ENCODE peak calls at places on chromosomes 6 and 20, in nine cellular contexts. K is esophagus squamous epithelium, N is heart left ventricle, C is H9, A is mesenchymal stem cell, M is cardiac muscle cell, H is body of pancreas, G is iPS DF 6.9, P is hepatocyte. X is an unnamed sample. For H3K4me1 and H3K27me3, the result is how much of the 10 kb centered on the place peaks cover.

GRCh38 chr6:17393335-17394191 is at the start of gene CAP2:
- DNase-seq in C (peak), H (peak), M (peak), A (peak), K (no peak), N (peak), P (peak), G (peak), X (peak)

GRCh38 chr6:91781946-91782345 is 1195.1 kb upstream of the MAP3K7 start:
- DNase-seq in P (no peak), A (no peak), N (no peak), G (no peak), C (no peak), H (no peak), M (no peak), K (no peak), X (no peak)

GRCh38 chr20:59783020-59784010 is 150.1 kb downstream of the SYCP2 start:
- DNase-seq in M (peak), H (peak), P (peak), N (peak), A (no peak), K (no peak), C (peak), G (peak), X (peak)

GRCh38 chr6:89414215-89414614 is 2.1 kb upstream of the RRAGD start:
- DNase-seq in A (no peak), H (no peak), M (no peak), G (no peak), C (no peak), N (no peak), P (peak), K (no peak), X (no peak)

GRCh38 chr20:44019638-44020335 is 105.1 kb downstream of the TOX2 start:
- DNase-seq in N (no peak), M (peak), P (no peak), G (no peak), A (peak), C (no peak), H (no peak), K (no peak), X (no peak)

GRCh38 chr20:19718880-19719279 is 39.2 kb upstream of the RIN2 start:
- DNase-seq in A (no peak), C (no peak), P (no peak), M (no peak), H (no peak), N (no peak), G (no peak), K (no peak), X (no peak)

GRCh38 chr6:143251288-143251687 is 190.6 kb downstream of the AIG1 start:
- DNase-seq in A (no peak), M (no peak), N (no peak), H (peak), K (no peak), P (no peak), G (no peak), C (no peak), X (no peak)

GRCh38 chr6:121837545-121838229 is 402.2 kb downstream of the GJA1 start:
- DNase-seq in A (no peak), H (no peak), P (no peak), K (no peak), G (no peak), C (no peak), M (no peak), N (no peak), X (no peak)

GRCh38 chr20:50504231-50504823 is 5.9 kb upstream of the PTPN1 start:
- DNase-seq in N (no peak), C (no peak), M (peak), H (no peak), K (no peak), P (no peak), G (no peak), A (peak), X (no peak)

GRCh38 chr6:34205916-34206315 is 30.8 kb upstream of the HMGA1 start:
- DNase-seq in K (no peak), P (no peak), G (no peak), A (no peak), H (no peak), N (no peak), C (no peak), M (no peak), X (no peak)

GRCh38 chr6:53796791-53797190 is 2.0 kb downstream of the LRRC1 start:
- DNase-seq in H (no peak), G (no peak), P (no peak), N (no peak), C (no peak), K (no peak), M (no peak), A (peak), X (peak)

GRCh38 chr20:25173321-25173720 is 22.2 kb upstream of the ENTPD6 start:
- DNase-seq in A (no peak), H (no peak), M (no peak), P (no peak), K (no peak), C (no peak), G (no peak), N (no peak), X (no peak)

GRCh38 chr6:158665332-158665731 is 15.5 kb downstream of the SYTL3 start:
- DNase-seq in C (no peak), P (no peak), K (no peak), N (no peak), G (no peak), H (no peak), M (no peak), A (no peak), X (no peak)

GRCh38 chr6:111804627-111805235 is 68.5 kb downstream of the FYN start:
- DNase-seq in P (peak), C (no peak), A (peak), N (no peak), K (no peak), G (no peak), H (peak), M (peak), X (peak)

GRCh38 chr6:80477591-80478370 is 371.3 kb downstream of the BCKDHB start:
- DNase-seq in K (no peak), G (no peak), P (peak), A (peak), C (no peak), N (no peak), M (no peak), H (no peak), X (no peak)

GRCh38 chr6:17687136-17687535 is 19.6 kb downstream of the NUP153 start:
- DNase-seq in C (no peak), K (no peak), H (no peak), A (no peak), P (no peak), G (no peak), N (no peak), M (no peak), X (no peak)

GRCh38 chr6:1285589-1286340 is 26.1 kb upstream of the FOXQ1 start:
- DNase-seq in A (peak), N (no peak), M (peak), P (peak), G (no peak), C (no peak), H (peak), K (no peak), X (peak)

GRCh38 chr6:9178066-9178465 is 742.7 kb upstream of the SLC35B3 start:
- DNase-seq in P (no peak), K (no peak), A (no peak), M (no peak), N (no peak), C (no peak), H (no peak), G (no peak), X (no peak)

GRCh38 chr6:27651371-27651732 is 178.4 kb upstream of the ZNF184 start:
- DNase-seq in G (no peak), P (peak), K (no peak), N (no peak), C (peak), A (peak), H (no peak), M (no peak), X (no peak)

GRCh38 chr6:111715321-111715720 is 109.6 kb upstream of the TRAF3IP2 start:
- DNase-seq in G (no peak), M (no peak), H (no peak), P (no peak), N (no peak), A (no peak), K (no peak), C (no peak), X (no peak)

GRCh38 chr6:92297101-92297500 is 1122.3 kb downstream of the EPHA7 start:
- DNase-seq in A (peak), M (peak), H (no peak), G (no peak), K (no peak), C (no peak), N (no peak), P (no peak), X (no peak)

GRCh38 chr20:58518387-58518786 is 3.2 kb upstream of the APCDD1L start:
- DNase-seq in C (peak), G (no peak), A (no peak), H (no peak), N (no peak), K (no peak), P (no peak), M (no peak), X (no peak)

GRCh38 chr6:116872771-116873170 is 4.3 kb upstream of the RFX6 start:
- DNase-seq in C (no peak), K (no peak), A (no peak), M (no peak), N (no peak), H (no peak), G (no peak), P (no peak), X (no peak)

GRCh38 chr6:52330470-52330869 is 31.5 kb upstream of the PAQR8 start:
- DNase-seq in K (no peak), P (peak), N (no peak), C (no peak), A (no peak), H (no peak), G (no peak), M (no peak), X (no peak)

GRCh38 chr6:140441256-140441655 is 1066.8 kb upstream of the CITED2 start:
- DNase-seq in C (peak), P (peak), G (no peak), M (peak), K (no peak), N (peak), H (peak), A (peak), X (peak)

GRCh38 chr20:33812673-33813462 is 1.7 kb downstream of the CHMP4B start:
- DNase-seq in H (peak), A (peak), K (no peak), G (no peak), C (no peak), N (no peak), M (no peak), P (peak), X (peak)

GRCh38 chr20:1336699-1337387 is 7.9 kb upstream of the SDCBP2 start:
- DNase-seq in M (peak), G (no peak), A (no peak), H (peak), N (peak), C (peak), P (no peak), K (no peak), X (no peak)

GRCh38 chr6:121759370-121759769 is 323.9 kb downstream of the GJA1 start:
- DNase-seq in P (no peak), H (no peak), G (no peak), M (no peak), N (no peak), A (no peak), C (no peak), K (no peak), X (no peak)

GRCh38 chr20:50369225-50370035 is 140.8 kb upstream of the PTPN1 start:
- DNase-seq in K (no peak), C (no peak), H (peak), G (no peak), A (no peak), P (peak), N (no peak), M (no peak), X (no peak)

GRCh38 chr6:26031595-26032386 is 55.4 kb upstream of the HFE start:
- DNase-seq in C (peak), G (no peak), M (peak), N (peak), K (peak), P (peak), A (peak), H (peak), X (peak)

GRCh38 chr6:134046054-134046453 is 6.4 kb downstream of the SLC2A12 start:
- DNase-seq in N (no peak), M (no peak), G (no peak), H (no peak), C (no peak), K (no peak), P (no peak), A (no peak), X (no peak)

GRCh38 chr6:11535801-11536230 is 1.7 kb upstream of the TMEM170B start:
- DNase-seq in P (peak), C (no peak), A (peak), M (peak), N (no peak), G (no peak), K (no peak), H (peak), X (peak)

GRCh38 chr6:64497634-64498033 is 862.0 kb downstream of the PHF3 start:
- DNase-seq in P (no peak), H (no peak), C (no peak), K (no peak), N (no peak), G (no peak), M (no peak), A (no peak), X (no peak)

GRCh38 chr6:10404107-10404798 is 10.6 kb downstream of the TFAP2A start:
- DNase-seq in N (peak), K (peak), M (peak), A (peak), P (peak), H (peak), G (peak), C (peak), X (peak)

GRCh38 chr20:50434653-50435396 is 75.4 kb upstream of the PTPN1 start:
- DNase-seq in N (no peak), C (no peak), K (no peak), P (no peak), G (no peak), H (no peak), A (peak), M (peak), X (peak)

DNA sequence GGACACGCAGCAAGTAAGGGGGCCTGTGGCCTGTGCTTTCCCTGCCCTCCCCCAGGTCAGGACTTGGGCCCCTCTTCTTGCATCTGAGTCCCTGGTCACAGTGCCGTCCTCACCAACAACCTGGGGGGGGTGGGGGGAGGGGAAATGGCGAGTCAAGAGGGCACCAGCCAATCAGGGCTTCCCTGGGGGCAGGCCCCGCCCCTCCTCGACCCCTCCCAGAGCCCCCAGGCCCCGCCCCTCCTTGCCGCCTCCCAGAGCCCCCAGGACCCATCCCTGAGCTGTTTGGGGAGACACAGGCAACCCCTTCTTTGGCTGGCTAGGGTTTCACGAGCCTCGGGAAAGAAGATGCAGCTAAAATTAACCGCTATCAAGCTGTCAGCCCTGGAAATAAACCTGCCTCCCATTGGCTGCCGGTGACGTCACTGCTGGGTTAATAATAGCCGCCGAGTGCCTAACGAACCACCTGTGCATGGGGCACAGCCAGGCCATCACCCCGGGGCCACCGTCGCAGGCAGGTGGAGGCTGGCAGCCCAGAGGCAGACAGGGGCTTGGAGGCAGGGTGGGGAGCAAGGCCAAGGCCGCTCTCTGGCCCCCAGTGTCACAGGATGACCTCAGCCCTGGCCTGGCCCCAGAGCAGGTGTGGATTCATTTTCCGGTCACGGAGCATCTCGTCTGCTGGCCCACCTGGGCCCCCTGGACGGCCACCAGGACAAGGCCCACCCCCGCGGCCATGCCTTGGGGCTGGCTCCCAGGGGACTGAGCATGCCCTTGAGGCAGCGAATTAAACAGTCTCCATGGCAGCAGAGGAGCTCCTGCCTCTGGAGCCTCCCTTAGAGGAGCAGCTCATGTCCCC is 3.2 kb upstream of the EEF1A2 start:
- DNase-seq in M (no peak), H (peak), C (peak), G (no peak), P (no peak), K (no peak), N (peak), A (no peak), X (no peak)
- H3K4me1 ChIP-seq in M (under half), H (under half), C (under half), G (under half), P (under half), K (under half), N (under half), A (under half), X (under half)

GRCh38 chr20:37602634-37603033 is 75.0 kb upstream of the BLCAP start:
- DNase-seq in C (no peak), M (no peak), H (no peak), G (no peak), A (no peak), N (no peak), P (no peak), K (no peak), X (no peak)
- H3K27me3 ChIP-seq in C (under half), M (under half), H (under half), G (under half), A (half or more), N (under half), P (under half), K (under half), X (half or more)

GRCh38 chr6:41373919-41374617 is 38.7 kb downstream of the NCR2 start:
- DNase-seq in C (peak), N (no peak), K (no peak), A (peak), G (no peak), M (peak), P (peak), H (no peak), X (no peak)
- H3K4me1 ChIP-seq in C (under half), N (under half), K (under half), A (under half), G (under half), M (under half), P (under half), H (under half), X (under half)

GRCh38 chr6:169224185-169224695 is 29.4 kb downstream of the THBS2 start:
- DNase-seq in N (peak), K (no peak), H (no peak), M (peak), C (no peak), A (no peak), G (no peak), P (no peak), X (no peak)
- H3K27me3 ChIP-seq in N (under half), K (under half), H (under half), M (under half), C (under half), A (under half), G (under half), P (under half), X (under half)

DNA sequence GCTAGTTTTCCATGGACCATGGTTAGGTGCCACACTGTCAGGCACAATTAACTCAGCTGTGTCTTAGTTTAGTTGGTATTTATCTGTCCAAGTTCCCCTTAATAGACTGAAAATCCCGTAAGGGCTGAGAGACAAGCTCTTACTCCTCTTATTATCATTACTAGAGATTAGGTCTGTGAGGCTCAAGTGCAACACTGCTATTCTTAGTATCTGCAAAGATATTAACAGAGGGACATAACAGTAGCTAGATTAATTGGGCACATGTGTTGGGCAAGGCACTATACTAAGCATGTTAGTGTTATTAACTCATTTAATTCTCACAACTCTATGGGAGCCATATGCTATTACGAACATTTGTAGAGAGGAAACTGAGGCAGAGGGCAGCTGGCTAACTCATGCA is 137.3 kb downstream of the VEGFA start:
- DNase-seq in G (no peak), A (no peak), N (no peak), P (no peak), H (no peak), C (no peak), K (no peak), M (no peak), X (no peak)
- H3K4me1 ChIP-seq in G (under half), A (under half), N (under half), P (under half), H (under half), C (under half), K (under half), M (under half), X (under half)

GRCh38 chr6:33010356-33010755 is 965 bp upstream of the HLA-DOA start:
- DNase-seq in A (no peak), G (no peak), N (no peak), P (no peak), C (no peak), M (no peak), H (no peak), K (no peak), X (no peak)

GRCh38 chr6:33015798-33016197 is 6.4 kb upstream of the HLA-DOA start:
- DNase-seq in P (no peak), C (no peak), H (no peak), G (no peak), N (no peak), A (no peak), M (no peak), K (no peak), X (no peak)

GRCh38 chr6:33017024-33017423 is 7.6 kb upstream of the HLA-DOA start:
- DNase-seq in A (no peak), M (no peak), K (no peak), C (no peak), G (no peak), P (no peak), H (no peak), N (no peak), X (no peak)

GRCh38 chr6:33014841-33015634 is 5.6 kb upstream of the HLA-DOA start:
- DNase-seq in K (no peak), A (peak), N (no peak), P (peak), C (peak), G (peak), M (peak), H (peak), X (peak)

GRCh38 chr6:33013608-33014007 is 4.2 kb upstream of the HLA-DOA start:
- DNase-seq in M (no peak), G (no peak), K (no peak), N (no peak), A (no peak), C (no peak), H (no peak), P (no peak), X (no peak)
- H3K27me3 ChIP-seq in M (under half), G (under half), K (under half), N (under half), A (half or more), C (under half), H (under half), P (under half), X (under half)

GRCh38 chr6:110435052-110435602 is 19.8 kb upstream of the DDO start:
- DNase-seq in G (no peak), K (no peak), A (no peak), H (no peak), N (no peak), M (no peak), P (no peak), C (no peak), X (no peak)

GRCh38 chr6:110432285-110432899 is 17.0 kb upstream of the DDO start:
- DNase-seq in A (no peak), N (no peak), M (peak), P (no peak), K (no peak), H (no peak), C (no peak), G (no peak), X (no peak)

DNA sequence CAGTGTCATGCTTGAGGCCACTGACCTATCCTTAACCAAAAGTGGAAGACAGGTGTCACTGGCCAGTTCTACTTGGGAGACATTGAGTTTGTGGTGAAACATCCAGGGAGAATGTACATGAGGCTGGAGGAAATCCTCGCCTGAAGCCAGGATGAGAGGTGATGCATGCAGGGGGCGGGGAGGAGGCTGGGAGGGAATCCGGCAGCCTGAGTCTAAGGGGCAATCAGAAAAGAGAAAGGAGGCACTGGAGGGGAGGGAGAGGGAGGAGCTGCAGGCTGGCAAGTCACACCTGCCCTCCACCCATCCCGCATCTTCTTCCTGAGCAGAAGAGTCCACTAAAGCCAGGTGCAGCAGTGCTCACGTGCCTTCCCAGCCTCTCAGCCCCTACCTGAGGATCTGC is 14.9 kb upstream of the DDO start:
- DNase-seq in K (no peak), N (no peak), M (no peak), G (no peak), P (no peak), C (peak), A (no peak), H (no peak), X (no peak)
- H3K4me1 ChIP-seq in K (under half), N (under half), M (under half), G (under half), P (under half), C (under half), A (under half), H (under half), X (under half)

GRCh38 chr20:63085087-63085861 is 78.5 kb upstream of the BHLHE23 start:
- DNase-seq in C (peak), G (no peak), P (no peak), N (no peak), M (no peak), K (no peak), A (no peak), H (no peak), X (no peak)
- H3K27me3 ChIP-seq in C (under half), G (under half), P (under half), N (under half), M (under half), K (under half), A (half or more), H (under half), X (half or more)

GRCh38 chr6:41791306-41791705 is 3.8 kb downstream of the TOMM6 start:
- DNase-seq in G (no peak), N (no peak), M (no peak), C (no peak), P (no peak), A (no peak), H (no peak), K (no peak), X (no peak)
- H3K4me1 ChIP-seq in G (under half), N (under half), M (under half), C (under half), P (under half), A (under half), H (under half), K (under half), X (under half)

X was measured in adipocyte.